ENCODE peak calls at places on chromosomes 4 and X, in six cellular contexts. B is colonic mucosa; V is Jurkat, Clone E6-1; L is stomach; R is lower leg skin; Y is dorsolateral prefrontal cortex. A is an unnamed sample.

GRCh38 chr4:95255396-95256107 is 293.2 kb downstream of the UNC5C start:
- DNase-seq in B (no peak), V (no peak), L (no peak), R (no peak), Y (no peak), A (no peak)

GRCh38 chr4:182240161-182241130 is 2.8 kb upstream of the TENM3 start:
- DNase-seq in B (no peak), V (no peak), L (no peak), R (no peak), Y (no peak), A (no peak)

GRCh38 chrX:120120223-120120622 is 4.5 kb upstream of the RHOXF1 start:
- DNase-seq in B (no peak), V (no peak), L (no peak), R (no peak), Y (no peak), A (no peak)

GRCh38 chrX:134803060-134803459 is 144.8 kb upstream of the PLAC1 start:
- DNase-seq in B (no peak), V (no peak), L (no peak), R (no peak), Y (no peak), A (no peak)

GRCh38 chr4:112604590-112604989 is 32.1 kb downstream of the ZGRF1 start:
- DNase-seq in B (peak), V (peak), L (no peak), R (no peak), Y (no peak), A (peak)

GRCh38 chr4:140755811-140756291 is 334 bp downstream of the TBC1D9 start:
- DNase-seq in B (no peak), V (no peak), L (peak), R (peak), Y (peak), A (peak)

GRCh38 chr4:5758741-5759140 is 47.7 kb downstream of the EVC start:
- DNase-seq in B (no peak), V (no peak), L (no peak), R (peak), Y (no peak), A (peak)

GRCh38 chrX:114905251-114905650 is 112.2 kb downstream of the IL13RA2 start:
- DNase-seq in B (no peak), V (no peak), L (no peak), R (no peak), Y (no peak), A (no peak)

GRCh38 chr4:159197260-159197884 is 94.5 kb downstream of the RAPGEF2 start:
- DNase-seq in B (no peak), V (no peak), L (no peak), R (no peak), Y (no peak), A (no peak)

GRCh38 chr4:145216532-145216931 is 36.1 kb upstream of the OTUD4 start:
- DNase-seq in B (no peak), V (peak), L (no peak), R (no peak), Y (no peak), A (peak)

GRCh38 chrX:105211051-105211575 is 9.4 kb downstream of the TEX13A start:
- DNase-seq in B (no peak), V (no peak), L (no peak), R (no peak), Y (no peak), A (no peak)

GRCh38 chrX:149630681-149631292 is 805 bp downstream of the TMEM185A start:
- DNase-seq in B (no peak), V (no peak), L (no peak), R (no peak), Y (no peak), A (no peak)

GRCh38 chrX:22159071-22159470 is 113.6 kb upstream of the CBLL2 start:
- DNase-seq in B (no peak), V (no peak), L (no peak), R (no peak), Y (no peak), A (no peak)

GRCh38 chr4:110970642-110971041 is 347.8 kb upstream of the PITX2 start:
- DNase-seq in B (peak), V (peak), L (peak), R (no peak), Y (no peak), A (peak)

GRCh38 chr4:116561717-116562116 is 523.7 kb downstream of the TRAM1L1 start:
- DNase-seq in B (no peak), V (no peak), L (no peak), R (no peak), Y (no peak), A (no peak)

GRCh38 chrX:12894074-12894691 is 12.2 kb upstream of the TLR8 start:
- DNase-seq in B (peak), V (peak), L (peak), R (no peak), Y (no peak), A (peak)

GRCh38 chrX:136185409-136186022 is 38.2 kb downstream of the FHL1 start:
- DNase-seq in B (no peak), V (no peak), L (no peak), R (no peak), Y (no peak), A (no peak)

GRCh38 chrX:49951524-49952193 is 29.3 kb downstream of the CLCN5 start:
- DNase-seq in B (no peak), V (no peak), L (no peak), R (no peak), Y (no peak), A (no peak)

GRCh38 chr4:43282534-43282933 is 390.0 kb downstream of the GRXCR1 start:
- DNase-seq in B (no peak), V (no peak), L (no peak), R (no peak), Y (no peak), A (no peak)

GRCh38 chr4:40196724-40197281 is at the start of gene RHOH:
- DNase-seq in B (peak), V (peak), L (peak), R (no peak), Y (no peak), A (peak)
- H3K4me3 ChIP-seq in B (no peak), V (peak), L (peak), R (no peak), Y (no peak), A (peak)

GRCh38 chr4:69534697-69535096 is 39.0 kb upstream of the UGT2B4 start:
- DNase-seq in B (no peak), V (no peak), L (no peak), R (no peak), Y (no peak), A (no peak)

GRCh38 chr4:69532886-69533506 is 37.3 kb upstream of the UGT2B4 start:
- DNase-seq in B (no peak), V (no peak), L (no peak), R (no peak), Y (no peak), A (no peak)

GRCh38 chr4:69536980-69537379 is 41.3 kb upstream of the UGT2B4 start:
- DNase-seq in B (no peak), V (no peak), L (no peak), R (no peak), Y (no peak), A (no peak)

GRCh38 chr4:69532125-69532524 is 36.4 kb upstream of the UGT2B4 start:
- DNase-seq in B (no peak), V (no peak), L (no peak), R (no peak), Y (no peak), A (no peak)

GRCh38 chr4:69536558-69536957 is 40.9 kb upstream of the UGT2B4 start:
- DNase-seq in B (no peak), V (no peak), L (no peak), R (no peak), Y (no peak), A (no peak)
- H3K4me3 ChIP-seq in B (no peak), V (no peak), L (no peak), R (no peak), Y (no peak), A (no peak)

GRCh38 chrX:48597353-48598264 is at the start of gene WDR13:
- DNase-seq in B (peak), V (peak), L (peak), R (peak), Y (peak), A (peak)

GRCh38 chrX:48600226-48600625 is 2.9 kb downstream of the WDR13 start:
- DNase-seq in B (no peak), V (no peak), L (no peak), R (no peak), Y (no peak), A (no peak)

GRCh38 chrX:48595929-48596328 is 1.4 kb upstream of the WDR13 start:
- DNase-seq in B (no peak), V (no peak), L (no peak), R (no peak), Y (no peak), A (no peak)

GRCh38 chrX:48599341-48599740 is 2.0 kb downstream of the WDR13 start:
- DNase-seq in B (no peak), V (no peak), L (no peak), R (no peak), Y (no peak), A (no peak)

GRCh38 chrX:48598645-48599044 is 1.4 kb downstream of the WDR13 start:
- DNase-seq in B (no peak), V (no peak), L (no peak), R (no peak), Y (no peak), A (no peak)
- H3K4me3 ChIP-seq in B (no peak), V (no peak), L (peak), R (no peak), Y (peak), A (no peak)

GRCh38 chrX:1649623-1650022 is 34.8 kb downstream of the ASMT start:
- DNase-seq in B (no peak), V (no peak), L (no peak), R (no peak), Y (no peak), A (no peak)
- H3K4me3 ChIP-seq in B (no peak), V (no peak), L (no peak), R (no peak), Y (no peak), A (no peak)

DNA sequence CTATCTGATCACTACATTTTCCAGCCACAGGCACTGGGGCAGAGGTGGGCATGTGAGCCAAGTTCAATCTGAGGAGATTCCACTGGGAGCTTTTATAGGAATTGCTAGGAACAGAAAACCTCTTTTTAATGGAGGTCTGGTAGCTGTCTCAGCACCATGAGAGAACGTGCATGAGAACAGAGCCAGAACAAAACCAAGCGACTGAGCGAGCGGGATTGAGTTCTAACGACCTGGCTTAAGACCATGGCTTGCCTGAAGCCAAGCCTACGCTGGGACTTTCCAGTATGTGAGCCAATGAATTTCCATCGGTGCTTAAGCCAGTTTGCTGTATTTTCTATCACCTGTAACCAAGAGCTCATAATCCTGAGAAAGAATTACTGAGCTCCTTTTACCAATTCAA is 183.7 kb downstream of the NR3C2 start:
- DNase-seq in B (no peak), V (no peak), L (no peak), R (no peak), Y (no peak), A (no peak)
- H3K4me3 ChIP-seq in B (no peak), V (no peak), L (no peak), R (no peak), Y (no peak), A (no peak)

A was measured in GM12865.